ENCODE peak calls at places on chromosome 20, in six cellular contexts. H is RPMI7951, V is NCI-H2081, T is NCI-H524, O is NCI-H345, F is Peyer's patch. E is an unnamed sample.

GRCh38 chr20:32968833-32969241 is 35.4 kb downstream of the SUN5 start:
- DNase-seq in H (no peak), V (no peak), T (no peak), O (no peak), F (no peak), E (no peak)

GRCh38 chr20:45405566-45406259 is 2.4 kb upstream of the DBNDD2 start:
- DNase-seq in H (no peak), V (no peak), T (no peak), O (no peak), F (peak), E (peak)

GRCh38 chr20:31843881-31844280 is 1.5 kb downstream of the FOXS1 start:
- DNase-seq in H (no peak), V (no peak), T (no peak), O (no peak), F (no peak), E (no peak)

GRCh38 chr20:15642099-15642498 is 931.1 kb downstream of the KIF16B start:
- DNase-seq in H (no peak), V (no peak), T (no peak), O (no peak), F (no peak), E (no peak)

GRCh38 chr20:52312131-52312729 is 120.7 kb upstream of the ZFP64 start:
- DNase-seq in H (peak), V (peak), T (peak), O (peak), F (peak), E (peak)

GRCh38 chr20:53940883-53941546 is 129.4 kb downstream of the BCAS1 start:
- DNase-seq in H (peak), V (no peak), T (no peak), O (no peak), F (no peak), E (no peak)

GRCh38 chr20:496126-496696 is 33.9 kb upstream of the TBC1D20 start:
- DNase-seq in H (no peak), V (no peak), T (no peak), O (no peak), F (no peak), E (no peak)

GRCh38 chr20:47205577-47206123 is 150.8 kb downstream of the ZMYND8 start:
- DNase-seq in H (peak), V (peak), T (peak), O (peak), F (no peak), E (peak)

GRCh38 chr20:43949741-43950618 is 35.3 kb downstream of the TOX2 start:
- DNase-seq in H (peak), V (no peak), T (no peak), O (no peak), F (peak), E (peak)

GRCh38 chr20:63468421-63468820 is 4.0 kb downstream of the KCNQ2 start:
- DNase-seq in H (no peak), V (no peak), T (no peak), O (no peak), F (no peak), E (no peak)

GRCh38 chr20:47574616-47575401 is 73.1 kb downstream of the NCOA3 start:
- DNase-seq in H (peak), V (peak), T (no peak), O (no peak), F (no peak), E (peak)

GRCh38 chr20:24962182-24962492 is 13.1 kb downstream of the CST7 start:
- DNase-seq in H (no peak), V (no peak), T (no peak), O (no peak), F (no peak), E (no peak)

GRCh38 chr20:62321521-62321948 is 18.7 kb downstream of the ADRM1 start:
- DNase-seq in H (peak), V (no peak), T (no peak), O (peak), F (no peak), E (peak)

GRCh38 chr20:31542201-31542842 is 28.1 kb downstream of the HM13 start:
- DNase-seq in H (peak), V (no peak), T (no peak), O (no peak), F (no peak), E (no peak)

E was measured in HT-29.